ENCODE peak calls at places on chromosome 9, in six cellular contexts. T, N, X, G, W and F are unnamed samples.

GRCh38 chr9:73039253-73039915 is 86.5 kb upstream of the ALDH1A1 start:
- DNase-seq in T (no peak), G (peak; percentile 38), N (no peak), W (no peak), X (no peak), F (no peak)

GRCh38 chr9:120625222-120625621 is 45.3 kb upstream of the CDK5RAP2 start:
- DNase-seq in N (no peak), T (no peak), W (no peak), G (peak; percentile 43), X (no peak), F (peak; percentile 65)

GRCh38 chr9:74577956-74578355 is 80.8 kb downstream of the RORB start:
- DNase-seq in N (no peak), T (no peak), X (no peak), W (no peak), G (peak; percentile 23), F (no peak)

GRCh38 chr9:2281031-2281802 is 266.1 kb downstream of the SMARCA2 start:
- DNase-seq in G (no peak), N (peak; percentile 94), T (peak; percentile 75), W (no peak), X (peak; percentile 14), F (peak; percentile 30)

GRCh38 chr9:16637938-16638337 is 232.5 kb downstream of the BNC2 start:
- DNase-seq in W (no peak), T (no peak), N (no peak), G (no peak), X (no peak), F (no peak)

GRCh38 chr9:121601234-121601633 is 50.2 kb upstream of the DAB2IP start:
- DNase-seq in T (no peak), X (no peak), W (no peak), G (peak; percentile 65), N (no peak), F (no peak)

GRCh38 chr9:116978155-116978554 is 291.1 kb downstream of the TRIM32 start:
- DNase-seq in T (no peak), W (no peak), N (no peak), X (no peak), G (no peak), F (no peak)

GRCh38 chr9:93896496-93897033 is 58.6 kb downstream of the BARX1 start:
- DNase-seq in G (no peak), X (no peak), N (peak; percentile 26), W (no peak), T (no peak), F (no peak)

GRCh38 chr9:33172256-33172678 is 5.1 kb upstream of the B4GALT1 start:
- DNase-seq in X (no peak), N (peak; percentile 60), W (no peak), T (no peak), G (peak; percentile 34), F (no peak)

GRCh38 chr9:93319992-93320490 is 131.4 kb upstream of the FAM120A start:
- DNase-seq in G (no peak), N (no peak), W (no peak), T (no peak), X (no peak), F (no peak)

GRCh38 chr9:107504585-107505455 is 15.3 kb upstream of the KLF4 start:
- DNase-seq in T (peak; percentile 52), N (no peak), G (peak; percentile 97), X (no peak), W (no peak), F (no peak)

GRCh38 chr9:123997665-123998277 is 13.8 kb upstream of the LHX2 start:
- DNase-seq in N (peak; percentile 73), T (no peak), G (no peak), X (no peak), W (no peak), F (peak; percentile 44)

GRCh38 chr9:98168952-98169488 is 23.4 kb downstream of the CORO2A start:
- DNase-seq in G (peak; percentile 42), T (peak; percentile 50), X (no peak), W (peak; percentile 49), N (peak; percentile 83), F (no peak)

GRCh38 chr9:91195372-91196012 is 166.2 kb downstream of the AUH start:
- DNase-seq in W (no peak), G (no peak), N (no peak), X (no peak), T (no peak), F (no peak)

GRCh38 chr9:91193658-91194391 is 167.9 kb downstream of the AUH start:
- DNase-seq in X (peak; percentile 97), G (peak; percentile 97), T (peak; percentile 86), W (peak; percentile 91), N (peak; percentile 91), F (peak; percentile 18)

GRCh38 chr9:91198405-91198804 is 163.3 kb downstream of the AUH start:
- DNase-seq in W (no peak), X (no peak), G (no peak), N (no peak), T (no peak), F (no peak)

GRCh38 chr9:91197232-91198181 is 164.2 kb downstream of the AUH start:
- DNase-seq in G (peak; percentile 95), W (no peak), N (no peak), X (no peak), T (peak; percentile 43), F (no peak)

GRCh38 chr9:91196103-91196761 is 165.5 kb downstream of the AUH start:
- DNase-seq in W (no peak), G (no peak), X (no peak), T (no peak), N (no peak), F (no peak)
- H3K4me1 ChIP-seq in W (peaks cover 28% of the 10 kb centered on the region), G (peaks cover 45% of the 10 kb centered on the region), X (peaks cover 27% of the 10 kb centered on the region), T (peaks cover 72% of the 10 kb centered on the region), N (peaks cover 2% of the 10 kb centered on the region), F (peaks cover 16% of the 10 kb centered on the region)

GRCh38 chr9:135065804-135066203 is 21.7 kb upstream of the OLFM1 start:
- DNase-seq in G (no peak), N (peak; percentile 12), X (no peak), W (no peak), T (no peak), F (no peak)
- H3K27me3 ChIP-seq in G (peaks cover 10% of the 10 kb centered on the region), N (no peaks in the 10 kb centered on the region), X (peaks cover 7% of the 10 kb centered on the region), W (no peaks in the 10 kb centered on the region), T (peaks cover 46% of the 10 kb centered on the region), F (no peaks in the 10 kb centered on the region)

GRCh38 chr9:114484854-114485443 is 20.3 kb downstream of the WHRN start:
- DNase-seq in W (peak; percentile 88), T (peak; percentile 60), N (no peak), G (peak; percentile 88), X (no peak), F (no peak)

GRCh38 chr9:114483499-114483898 is 21.8 kb downstream of the WHRN start:
- DNase-seq in N (no peak), T (peak; percentile 74), X (no peak), G (no peak), W (no peak), F (no peak)

GRCh38 chr9:114486205-114486963 is 18.9 kb downstream of the WHRN start:
- DNase-seq in T (no peak), G (peak; percentile 24), W (peak; percentile 47), X (no peak), N (no peak), F (no peak)

GRCh38 chr9:114482602-114483001 is 22.7 kb downstream of the WHRN start:
- DNase-seq in T (no peak), N (no peak), G (no peak), X (peak; percentile 31), W (no peak), F (no peak)

GRCh38 chr9:114484215-114484853 is 20.9 kb downstream of the WHRN start:
- DNase-seq in X (no peak), T (no peak), G (no peak), N (no peak), W (no peak), F (no peak)
- H3K4me1 ChIP-seq in X (peaks cover 6% of the 10 kb centered on the region), T (peaks cover 37% of the 10 kb centered on the region), G (peaks cover 7% of the 10 kb centered on the region), N (no peaks in the 10 kb centered on the region), W (peaks cover 23% of the 10 kb centered on the region), F (no peaks in the 10 kb centered on the region)

GRCh38 chr9:137139468-137140150 is 655 bp downstream of the GRIN1 start:
- DNase-seq in N (peak; percentile 30), T (no peak), X (no peak), W (no peak), G (no peak), F (no peak)
- H3K27me3 ChIP-seq in N (peaks cover 93% of the 10 kb centered on the region), T (peaks cover 26% of the 10 kb centered on the region), X (peaks cover 100% of the 10 kb centered on the region), W (peaks cover 16% of the 10 kb centered on the region), G (peaks cover 35% of the 10 kb centered on the region), F (peaks cover 75% of the 10 kb centered on the region)

DNA sequence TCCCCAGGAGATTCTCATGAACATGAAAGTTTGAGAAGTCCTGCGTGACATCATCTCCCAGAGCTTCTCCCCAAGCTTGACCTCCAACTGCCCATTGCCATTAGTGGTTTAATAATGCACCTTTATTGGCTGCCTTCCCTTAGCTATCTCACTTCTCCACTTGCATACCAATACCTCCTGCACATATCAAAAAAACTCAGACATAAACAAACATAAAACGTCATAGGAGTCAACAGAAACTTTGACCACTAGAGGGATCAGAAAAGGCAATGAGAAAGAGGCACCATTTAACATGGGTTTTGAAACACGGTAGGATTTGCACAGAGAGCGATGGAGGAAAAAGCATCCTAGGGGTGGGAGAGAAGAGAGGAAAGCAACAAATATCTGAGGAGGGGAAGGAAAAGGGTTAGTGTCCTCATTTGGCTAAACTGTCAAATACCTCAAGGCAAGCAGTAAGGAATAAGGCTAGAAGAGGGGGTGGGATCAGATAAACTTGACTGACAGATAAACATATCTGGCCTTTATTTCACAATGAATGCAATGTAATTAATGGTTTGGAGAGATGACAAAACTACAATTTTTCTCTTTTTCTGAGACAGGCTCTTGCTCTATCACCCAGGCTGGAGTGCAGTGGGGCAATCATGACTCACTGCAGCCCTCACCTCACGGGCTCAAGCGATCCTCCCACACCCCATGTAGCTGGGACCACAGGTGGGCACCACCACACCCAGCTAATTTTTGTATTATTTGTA is 27.0 kb downstream of the GNAQ start:
- DNase-seq in G (peak; percentile 33), X (no peak), T (no peak), N (no peak), W (peak; percentile 34), F (no peak)
- H3K4me1 ChIP-seq in G (peaks cover 18% of the 10 kb centered on the region), X (peaks cover 6% of the 10 kb centered on the region), T (peaks cover 4% of the 10 kb centered on the region), N (no peaks in the 10 kb centered on the region), W (peaks cover 10% of the 10 kb centered on the region), F (peaks cover 1% of the 10 kb centered on the region)

DNA sequence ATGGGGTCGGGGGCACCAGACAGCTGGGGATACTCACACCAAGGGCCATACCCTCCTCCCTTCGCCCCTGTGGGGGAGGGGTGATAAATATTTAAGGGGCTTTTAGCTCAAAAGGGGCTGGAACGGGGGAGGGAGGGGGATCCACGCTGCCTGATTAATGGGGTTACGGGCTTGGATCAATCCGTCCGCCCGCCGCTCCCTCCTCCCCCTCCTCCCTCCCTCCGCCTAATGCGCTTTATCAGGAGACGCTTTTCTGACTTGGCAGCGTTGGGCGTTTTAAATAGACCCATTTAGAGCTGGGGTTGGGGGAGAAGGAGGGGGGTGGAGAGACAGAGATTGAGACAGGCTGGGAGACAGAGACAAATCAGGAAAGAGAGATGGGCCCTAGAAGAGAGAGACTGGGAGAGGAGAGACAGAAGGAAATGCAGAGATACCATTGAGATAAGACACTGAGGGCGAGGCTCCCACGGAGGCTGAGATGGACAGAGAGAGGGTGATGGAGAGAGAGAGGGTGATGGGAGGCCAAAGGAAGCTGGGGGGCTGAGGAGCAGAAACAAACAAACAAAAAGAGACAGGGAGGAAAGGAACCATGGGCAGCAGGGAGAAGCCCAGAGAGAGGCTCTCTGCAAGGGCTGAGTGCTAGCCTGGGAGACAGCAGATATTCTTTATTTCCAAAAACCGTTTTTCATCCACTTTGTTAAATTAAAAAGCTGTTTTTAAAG is 10.3 kb downstream of the CNTFR start:
- DNase-seq in G (no peak), X (no peak), W (no peak), T (no peak), N (no peak), F (no peak)
- H3K27me3 ChIP-seq in G (peaks cover 50% of the 10 kb centered on the region), X (no peaks in the 10 kb centered on the region), W (peaks cover 21% of the 10 kb centered on the region), T (peaks cover 70% of the 10 kb centered on the region), N (peaks cover 57% of the 10 kb centered on the region), F (no peaks in the 10 kb centered on the region)